ENCODE peak calls at places on chromosome 1, in five cellular contexts. M, U, Y, Z and D are unnamed samples.

GRCh38 chr1:225961659-225962439 is 20.8 kb upstream of the LEFTY2 start:
- DNase-seq in Z (no peak), Y (no peak), M (no peak), U (no peak), D (no peak)

GRCh38 chr1:161199506-161200119 is 759 bp upstream of the ADAMTS4 start:
- DNase-seq in M (no peak), Y (no peak), Z (no peak), U (no peak), D (no peak)

GRCh38 chr1:12593621-12594066 is 24.4 kb downstream of the DHRS3 start:
- DNase-seq in Y (no peak), M (no peak), Z (no peak), U (peak; percentile 30), D (no peak)

GRCh38 chr1:160961419-160961818 is 6.8 kb upstream of the ITLN2 start:
- DNase-seq in Z (no peak), U (no peak), M (no peak), Y (no peak), D (no peak)

GRCh38 chr1:202252271-202252670 is 58.7 kb downstream of the LGR6 start:
- DNase-seq in M (no peak), U (no peak), Y (no peak), Z (no peak), D (no peak)

GRCh38 chr1:181503130-181503810 is 20.0 kb downstream of the CACNA1E start:
- DNase-seq in Z (no peak), U (no peak), M (peak; percentile 39), Y (no peak), D (no peak)

GRCh38 chr1:172090511-172090817 is 249.2 kb downstream of the DNM3 start:
- DNase-seq in Z (no peak), M (no peak), U (no peak), Y (no peak), D (no peak)

GRCh38 chr1:230112131-230112701 is 45.2 kb downstream of the GALNT2 start:
- DNase-seq in M (no peak), Z (no peak), U (no peak), Y (no peak), D (peak; percentile 28)

GRCh38 chr1:196660912-196661311 is 9.1 kb downstream of the CFH start:
- DNase-seq in M (peak; percentile 21), Y (no peak), U (no peak), Z (no peak), D (no peak)

GRCh38 chr1:31569773-31570172 is 6.5 kb upstream of the TINAGL1 start:
- DNase-seq in U (no peak), M (no peak), Z (no peak), Y (no peak), D (no peak)

GRCh38 chr1:182149411-182149965 is 88.0 kb upstream of the ZNF648 start:
- DNase-seq in Z (peak; percentile 20), M (peak; percentile 88), Y (no peak), U (peak; percentile 94), D (peak; percentile 94)

GRCh38 chr1:12528021-12528852 is 89.8 kb downstream of the DHRS3 start:
- DNase-seq in U (peak; percentile 66), Z (no peak), Y (peak; percentile 77), M (peak; percentile 13), D (no peak)

GRCh38 chr1:152003846-152004442 is 10.3 kb upstream of the S100A10 start:
- DNase-seq in Y (peak; percentile 46), Z (no peak), M (peak; percentile 28), U (no peak), D (no peak)

GRCh38 chr1:243261389-243261788 is 5.5 kb downstream of the SDCCAG8 start:
- DNase-seq in Z (no peak), M (no peak), U (peak; percentile 45), Y (no peak), D (no peak)